ENCODE peak calls at places on chromosomes 6 and 20, in seven cellular contexts. L, J, C, D, O, Z and T are unnamed samples.

GRCh38 chr20:23257848-23258746 is 92.5 kb upstream of the NXT1 start:
- DNase-seq in J (no peak), O (no peak), L (no peak), Z (no peak), D (peak), C (peak), T (no peak)

GRCh38 chr6:816510-817084 is 123.7 kb upstream of the EXOC2 start:
- DNase-seq in Z (no peak), O (no peak), L (peak), C (no peak), D (no peak), J (no peak), T (no peak)

GRCh38 chr6:13390658-13391057 is 62.3 kb upstream of the TBC1D7 start:
- DNase-seq in D (no peak), Z (no peak), C (no peak), J (no peak), L (no peak), O (no peak), T (no peak)

GRCh38 chr20:17438436-17439039 is 92.6 kb downstream of the BFSP1 start:
- DNase-seq in J (no peak), L (no peak), C (no peak), D (no peak), Z (no peak), O (no peak), T (no peak)

GRCh38 chr6:38346291-38347079 is 293.2 kb downstream of the BTBD9 start:
- DNase-seq in L (no peak), C (no peak), J (peak), D (no peak), Z (no peak), O (no peak), T (no peak)

GRCh38 chr20:49894073-49894470 is 21.3 kb downstream of the SPATA2 start:
- DNase-seq in Z (no peak), C (no peak), D (no peak), J (no peak), L (peak), O (no peak), T (no peak)

GRCh38 chr6:119322034-119322433 is 27.5 kb downstream of the MAN1A1 start:
- DNase-seq in L (no peak), D (no peak), C (no peak), Z (no peak), O (no peak), J (no peak), T (no peak)

GRCh38 chr6:10720229-10720959 is 2.5 kb upstream of the TMEM14C start:
- DNase-seq in C (peak), D (no peak), Z (no peak), L (peak), O (no peak), J (no peak), T (no peak)

GRCh38 chr6:106446287-106446885 is 85.9 kb downstream of the CRYBG1 start:
- DNase-seq in D (no peak), L (no peak), O (peak), J (no peak), Z (no peak), C (no peak), T (no peak)

GRCh38 chr6:73369563-73369962 is at the start of gene OOEP:
- DNase-seq in O (no peak), C (no peak), J (no peak), Z (no peak), D (no peak), L (no peak), T (no peak)

GRCh38 chr20:10584319-10584812 is 89.4 kb downstream of the JAG1 start:
- DNase-seq in C (no peak), L (no peak), D (no peak), J (no peak), Z (no peak), O (no peak), T (no peak)

GRCh38 chr6:14240411-14241166 is 123.0 kb downstream of the CD83 start:
- DNase-seq in L (no peak), D (no peak), Z (no peak), C (peak), J (no peak), O (no peak), T (no peak)

GRCh38 chr20:48877299-48877698 is 44.2 kb upstream of the ARFGEF2 start:
- DNase-seq in D (no peak), O (no peak), Z (no peak), L (no peak), J (no peak), C (no peak), T (no peak)

GRCh38 chr6:160065200-160065599 is 56.4 kb upstream of the SLC22A1 start:
- DNase-seq in C (no peak), L (no peak), O (no peak), J (no peak), D (no peak), Z (no peak), T (no peak)

GRCh38 chr6:110864816-110865215 is 9.8 kb upstream of the AMD1 start:
- DNase-seq in J (no peak), O (no peak), L (no peak), Z (no peak), C (no peak), D (no peak), T (no peak)

GRCh38 chr20:23669327-23669726 is 19.5 kb downstream of the CST4 start:
- DNase-seq in L (no peak), D (no peak), J (no peak), O (no peak), Z (no peak), C (no peak), T (no peak)

GRCh38 chr20:58071991-58072390 is 156.5 kb downstream of the ANKRD60 start:
- DNase-seq in C (no peak), J (no peak), L (no peak), Z (no peak), O (no peak), D (no peak), T (no peak)

GRCh38 chr20:10172998-10173655 is 45.5 kb upstream of the SNAP25 start:
- DNase-seq in O (no peak), J (no peak), C (no peak), Z (peak), D (no peak), L (no peak), T (no peak)

GRCh38 chr6:167056370-167056769 is 57.2 kb downstream of the CEP43 start:
- DNase-seq in J (no peak), O (no peak), D (no peak), C (no peak), L (no peak), Z (no peak), T (no peak)